ENCODE peak calls at places on chromosomes 1 and 21, in nine cellular contexts. One of them, this sample, is unnamed.

GRCh38 chr1:201192478-201192804 is 1.8 kb downstream of the IGFN1 start:
- DNase-seq in stomach: no peak
- DNase-seq in neural progenitor cell: no peak
- DNase-seq in WERI-Rb-1: no peak
- DNase-seq in adrenal gland: no peak
- DNase-seq in IMR-90: no peak
- DNase-seq in pancreas: no peak
- DNase-seq in Karpas-422: no peak
- DNase-seq in A549: no peak
- DNase-seq in this sample: no peak

GRCh38 chr1:203465146-203465798 is 10.3 kb upstream of the PRELP start:
- DNase-seq in stomach: no peak
- DNase-seq in neural progenitor cell: no peak
- DNase-seq in WERI-Rb-1: no peak
- DNase-seq in adrenal gland: no peak
- DNase-seq in IMR-90: no peak
- DNase-seq in pancreas: no peak
- DNase-seq in Karpas-422: no peak
- DNase-seq in A549: no peak
- DNase-seq in this sample: no peak

GRCh38 chr1:67716800-67717199 is 31.8 kb downstream of the GADD45A start:
- DNase-seq in stomach: no peak
- DNase-seq in neural progenitor cell: no peak
- DNase-seq in WERI-Rb-1: no peak
- DNase-seq in adrenal gland: peak; percentile 67
- DNase-seq in IMR-90: peak; percentile 20
- DNase-seq in pancreas: no peak
- DNase-seq in Karpas-422: no peak
- DNase-seq in A549: peak; percentile 17
- DNase-seq in this sample: no peak

GRCh38 chr1:205042911-205043806 is at the start of gene CNTN2:
- DNase-seq in stomach: no peak
- DNase-seq in neural progenitor cell: peak; percentile 77
- DNase-seq in WERI-Rb-1: no peak
- DNase-seq in adrenal gland: no peak
- DNase-seq in IMR-90: no peak
- DNase-seq in pancreas: no peak
- DNase-seq in Karpas-422: no peak
- DNase-seq in A549: no peak
- DNase-seq in this sample: no peak

GRCh38 chr1:85230305-85230977 is 29.0 kb downstream of the C1orf52 start:
- DNase-seq in stomach: no peak
- DNase-seq in neural progenitor cell: peak; percentile 6
- DNase-seq in WERI-Rb-1: peak; percentile 19
- DNase-seq in adrenal gland: no peak
- DNase-seq in IMR-90: no peak
- DNase-seq in pancreas: no peak
- DNase-seq in Karpas-422: peak; percentile 51
- DNase-seq in A549: peak; percentile 17
- DNase-seq in this sample: no peak

GRCh38 chr1:56249244-56249643 is 330.1 kb downstream of the PLPP3 start:
- DNase-seq in stomach: no peak
- DNase-seq in neural progenitor cell: no peak
- DNase-seq in WERI-Rb-1: no peak
- DNase-seq in adrenal gland: no peak
- DNase-seq in IMR-90: no peak
- DNase-seq in pancreas: no peak
- DNase-seq in Karpas-422: no peak
- DNase-seq in A549: no peak
- DNase-seq in this sample: no peak

GRCh38 chr1:156677616-156678596 is 699 bp upstream of the NES start:
- DNase-seq in stomach: peak; percentile 54
- DNase-seq in neural progenitor cell: peak; percentile 90
- DNase-seq in WERI-Rb-1: peak; percentile 89
- DNase-seq in adrenal gland: peak; percentile 50
- DNase-seq in IMR-90: peak; percentile 89
- DNase-seq in pancreas: no peak
- DNase-seq in Karpas-422: peak; percentile 58
- DNase-seq in A549: peak; percentile 85
- DNase-seq in this sample: peak; percentile 83

GRCh38 chr1:51417496-51418383 is 87.4 kb upstream of the TTC39A start:
- DNase-seq in stomach: no peak
- DNase-seq in neural progenitor cell: no peak
- DNase-seq in WERI-Rb-1: no peak
- DNase-seq in adrenal gland: no peak
- DNase-seq in IMR-90: peak; percentile 58
- DNase-seq in pancreas: no peak
- DNase-seq in Karpas-422: no peak
- DNase-seq in A549: no peak
- DNase-seq in this sample: no peak

GRCh38 chr1:246506440-246506784 is 667 bp downstream of the SMYD3 start:
- DNase-seq in stomach: no peak
- DNase-seq in neural progenitor cell: peak; percentile 29
- DNase-seq in WERI-Rb-1: no peak
- DNase-seq in adrenal gland: no peak
- DNase-seq in IMR-90: no peak
- DNase-seq in pancreas: no peak
- DNase-seq in Karpas-422: peak; percentile 65
- DNase-seq in A549: no peak
- DNase-seq in this sample: no peak

GRCh38 chr1:215539803-215540575 is 27.1 kb upstream of the KCTD3 start:
- DNase-seq in stomach: peak; percentile 39
- DNase-seq in neural progenitor cell: no peak
- DNase-seq in WERI-Rb-1: no peak
- DNase-seq in adrenal gland: peak; percentile 55
- DNase-seq in IMR-90: peak; percentile 23
- DNase-seq in pancreas: no peak
- DNase-seq in Karpas-422: no peak
- DNase-seq in A549: no peak
- DNase-seq in this sample: no peak

GRCh38 chr1:44484155-44484688 is 79.2 kb downstream of the RNF220 start:
- DNase-seq in stomach: no peak
- DNase-seq in neural progenitor cell: peak; percentile 38
- DNase-seq in WERI-Rb-1: no peak
- DNase-seq in adrenal gland: no peak
- DNase-seq in IMR-90: no peak
- DNase-seq in pancreas: no peak
- DNase-seq in Karpas-422: no peak
- DNase-seq in A549: no peak
- DNase-seq in this sample: no peak

GRCh38 chr1:117646956-117647355 is 41.1 kb downstream of the TENT5C start:
- DNase-seq in stomach: no peak
- DNase-seq in neural progenitor cell: no peak
- DNase-seq in WERI-Rb-1: no peak
- DNase-seq in adrenal gland: no peak
- DNase-seq in IMR-90: no peak
- DNase-seq in pancreas: no peak
- DNase-seq in Karpas-422: no peak
- DNase-seq in A549: no peak
- DNase-seq in this sample: no peak

GRCh38 chr1:60615661-60616060 is 466.7 kb upstream of the NFIA start:
- DNase-seq in stomach: no peak
- DNase-seq in neural progenitor cell: no peak
- DNase-seq in WERI-Rb-1: no peak
- DNase-seq in adrenal gland: no peak
- DNase-seq in IMR-90: no peak
- DNase-seq in pancreas: no peak
- DNase-seq in Karpas-422: no peak
- DNase-seq in A549: no peak
- DNase-seq in this sample: no peak

GRCh38 chr1:6130036-6130435 is 50.1 kb downstream of the CHD5 start:
- DNase-seq in stomach: no peak
- DNase-seq in neural progenitor cell: no peak
- DNase-seq in WERI-Rb-1: no peak
- DNase-seq in adrenal gland: no peak
- DNase-seq in IMR-90: no peak
- DNase-seq in pancreas: no peak
- DNase-seq in Karpas-422: no peak
- DNase-seq in A549: no peak
- DNase-seq in this sample: no peak

GRCh38 chr21:17513214-17514123 is 626 bp downstream of the CXADR start:
- DNase-seq in stomach: peak; percentile 52
- DNase-seq in neural progenitor cell: peak; percentile 71
- DNase-seq in WERI-Rb-1: peak; percentile 33
- DNase-seq in adrenal gland: peak; percentile 37
- DNase-seq in IMR-90: no peak
- DNase-seq in pancreas: peak; percentile 65
- DNase-seq in Karpas-422: no peak
- DNase-seq in A549: peak; percentile 21
- DNase-seq in this sample: peak; percentile 21

DNA sequence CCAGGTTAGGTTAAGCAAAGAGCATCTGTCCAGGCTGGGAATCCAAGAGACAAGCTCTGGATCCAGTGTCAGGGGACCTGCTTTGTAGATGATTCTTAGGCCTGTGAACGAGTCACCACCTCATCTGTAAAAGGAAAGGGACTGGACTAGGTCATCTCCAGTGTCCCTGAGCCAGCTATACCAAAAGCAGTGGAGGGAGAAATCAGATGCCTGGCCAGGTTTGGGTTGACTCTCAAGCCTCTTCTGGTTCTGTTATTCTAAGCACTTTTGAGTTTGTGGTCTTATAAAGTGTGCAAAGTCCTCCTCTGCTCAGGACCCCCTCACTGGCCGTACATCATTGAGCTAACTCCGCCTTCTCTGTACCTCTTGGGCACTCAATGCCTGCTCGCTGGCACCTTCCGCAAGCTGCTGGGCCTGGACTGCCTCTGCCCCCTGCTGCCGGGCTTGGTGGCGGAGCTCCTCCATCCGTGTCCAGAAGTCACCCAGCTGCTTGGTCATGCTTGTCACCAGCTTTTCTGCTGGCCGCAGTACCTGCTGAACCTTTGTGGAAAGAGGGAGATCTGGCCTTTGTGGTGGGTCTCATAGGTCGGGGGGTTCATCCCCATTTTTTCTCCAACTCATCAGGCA is 33.6 kb downstream of the CAMK1G start:
- DNase-seq in stomach: no peak
- DNase-seq in neural progenitor cell: no peak
- DNase-seq in WERI-Rb-1: no peak
- DNase-seq in adrenal gland: no peak
- DNase-seq in IMR-90: no peak
- DNase-seq in pancreas: no peak
- DNase-seq in Karpas-422: no peak
- DNase-seq in A549: no peak
- DNase-seq in this sample: peak; percentile 35
- H3K27ac ChIP-seq in stomach: no peak overlapping the region
- H3K27ac ChIP-seq in neural progenitor cell: no peak overlapping the region
- H3K27ac ChIP-seq in WERI-Rb-1: no peak overlapping the region
- H3K27ac ChIP-seq in adrenal gland: no peak overlapping the region
- H3K27ac ChIP-seq in IMR-90: no peak overlapping the region
- H3K27ac ChIP-seq in pancreas: no peak overlapping the region
- H3K27ac ChIP-seq in Karpas-422: no peak overlapping the region
- H3K27ac ChIP-seq in A549: no peak overlapping the region
- H3K27ac ChIP-seq in this sample: peak overlapping the region; percentile 84

GRCh38 chr1:4528590-4528989 is 125.8 kb upstream of the AJAP1 start:
- DNase-seq in stomach: no peak
- DNase-seq in neural progenitor cell: no peak
- DNase-seq in WERI-Rb-1: no peak
- DNase-seq in adrenal gland: no peak
- DNase-seq in IMR-90: no peak
- DNase-seq in pancreas: no peak
- DNase-seq in Karpas-422: no peak
- DNase-seq in A549: no peak
- DNase-seq in this sample: no peak
- H3K9me3 ChIP-seq in stomach: no peaks in the 10 kb centered on the region
- H3K9me3 ChIP-seq in neural progenitor cell: no peaks in the 10 kb centered on the region
- H3K9me3 ChIP-seq in WERI-Rb-1: no peaks in the 10 kb centered on the region
- H3K9me3 ChIP-seq in adrenal gland: no peaks in the 10 kb centered on the region
- H3K9me3 ChIP-seq in IMR-90: peaks cover 49% of the 10 kb centered on the region
- H3K9me3 ChIP-seq in pancreas: no peaks in the 10 kb centered on the region
- H3K9me3 ChIP-seq in Karpas-422: no peaks in the 10 kb centered on the region
- H3K9me3 ChIP-seq in A549: no peaks in the 10 kb centered on the region
- H3K9me3 ChIP-seq in this sample: no peaks in the 10 kb centered on the region

GRCh38 chr1:228852511-228853088 is 117.3 kb downstream of the RHOU start:
- DNase-seq in stomach: no peak
- DNase-seq in neural progenitor cell: no peak
- DNase-seq in WERI-Rb-1: no peak
- DNase-seq in adrenal gland: peak; percentile 16
- DNase-seq in IMR-90: no peak
- DNase-seq in pancreas: no peak
- DNase-seq in Karpas-422: no peak
- DNase-seq in A549: no peak
- DNase-seq in this sample: no peak
- H3K4me3 ChIP-seq in stomach: no peak overlapping the region
- H3K4me3 ChIP-seq in neural progenitor cell: no peak overlapping the region
- H3K4me3 ChIP-seq in WERI-Rb-1: no peak overlapping the region
- H3K4me3 ChIP-seq in adrenal gland: no peak overlapping the region
- H3K4me3 ChIP-seq in IMR-90: no peak overlapping the region
- H3K4me3 ChIP-seq in pancreas: no peak overlapping the region
- H3K4me3 ChIP-seq in Karpas-422: no peak overlapping the region
- H3K4me3 ChIP-seq in A549: no peak overlapping the region
- H3K4me3 ChIP-seq in this sample: no peak overlapping the region

GRCh38 chr21:42655797-42656770 is 2.7 kb downstream of the PDE9A start:
- DNase-seq in stomach: no peak
- DNase-seq in neural progenitor cell: peak; percentile 34
- DNase-seq in WERI-Rb-1: no peak
- DNase-seq in adrenal gland: no peak
- DNase-seq in IMR-90: no peak
- DNase-seq in pancreas: no peak
- DNase-seq in Karpas-422: no peak
- DNase-seq in A549: no peak
- DNase-seq in this sample: no peak
- H3K27ac ChIP-seq in stomach: no peak overlapping the region
- H3K27ac ChIP-seq in neural progenitor cell: no peak overlapping the region
- H3K27ac ChIP-seq in WERI-Rb-1: no peak overlapping the region
- H3K27ac ChIP-seq in adrenal gland: no peak overlapping the region
- H3K27ac ChIP-seq in IMR-90: no peak overlapping the region
- H3K27ac ChIP-seq in pancreas: no peak overlapping the region
- H3K27ac ChIP-seq in Karpas-422: no peak overlapping the region
- H3K27ac ChIP-seq in A549: no peak overlapping the region
- H3K27ac ChIP-seq in this sample: no peak overlapping the region

GRCh38 chr21:44856131-44856530 is 17.4 kb downstream of the PTTG1IP start:
- DNase-seq in stomach: no peak
- DNase-seq in neural progenitor cell: no peak
- DNase-seq in WERI-Rb-1: no peak
- DNase-seq in adrenal gland: no peak
- DNase-seq in IMR-90: no peak
- DNase-seq in pancreas: no peak
- DNase-seq in Karpas-422: no peak
- DNase-seq in A549: no peak
- DNase-seq in this sample: no peak
- H3K9me3 ChIP-seq in stomach: no peaks in the 10 kb centered on the region
- H3K9me3 ChIP-seq in neural progenitor cell: no peaks in the 10 kb centered on the region
- H3K9me3 ChIP-seq in WERI-Rb-1: no peaks in the 10 kb centered on the region
- H3K9me3 ChIP-seq in adrenal gland: no peaks in the 10 kb centered on the region
- H3K9me3 ChIP-seq in IMR-90: no peaks in the 10 kb centered on the region
- H3K9me3 ChIP-seq in pancreas: no peaks in the 10 kb centered on the region
- H3K9me3 ChIP-seq in Karpas-422: no peaks in the 10 kb centered on the region
- H3K9me3 ChIP-seq in A549: no peaks in the 10 kb centered on the region
- H3K9me3 ChIP-seq in this sample: no peaks in the 10 kb centered on the region

DNA sequence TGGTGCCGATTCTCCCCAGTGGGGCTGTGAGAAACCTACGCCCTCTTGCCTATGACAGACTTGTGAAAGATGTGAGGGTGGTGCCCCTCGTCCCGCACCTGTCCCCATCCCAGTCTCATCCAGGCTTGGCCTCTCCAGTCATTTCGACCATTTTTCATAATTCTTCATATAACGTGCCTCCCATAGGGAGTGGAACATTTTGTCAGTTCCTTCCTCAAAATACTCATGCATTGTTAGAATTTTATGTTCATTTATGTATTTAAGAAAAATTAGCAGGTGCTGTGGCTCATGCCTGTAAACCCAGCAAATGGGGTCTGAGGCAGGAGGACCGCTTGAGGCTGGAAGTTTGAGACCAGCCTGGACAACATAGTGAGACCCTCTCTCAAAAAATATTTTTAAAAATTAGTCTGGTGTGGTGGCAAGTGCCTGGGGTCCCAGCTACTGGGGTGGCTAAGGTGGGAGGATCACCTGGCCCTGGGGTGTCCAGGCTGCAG is 19.7 kb upstream of the SMPDL3B start:
- DNase-seq in stomach: no peak
- DNase-seq in neural progenitor cell: no peak
- DNase-seq in WERI-Rb-1: no peak
- DNase-seq in adrenal gland: no peak
- DNase-seq in IMR-90: no peak
- DNase-seq in pancreas: no peak
- DNase-seq in Karpas-422: no peak
- DNase-seq in A549: no peak
- DNase-seq in this sample: no peak
- H3K4me3 ChIP-seq in stomach: peak overlapping the region; percentile 86
- H3K4me3 ChIP-seq in neural progenitor cell: no peak overlapping the region
- H3K4me3 ChIP-seq in WERI-Rb-1: no peak overlapping the region
- H3K4me3 ChIP-seq in adrenal gland: peak overlapping the region; percentile 93
- H3K4me3 ChIP-seq in IMR-90: peak overlapping the region; percentile 29
- H3K4me3 ChIP-seq in pancreas: peak overlapping the region; percentile 62
- H3K4me3 ChIP-seq in Karpas-422: no peak overlapping the region
- H3K4me3 ChIP-seq in A549: peak overlapping the region; percentile 16
- H3K4me3 ChIP-seq in this sample: no peak overlapping the region